ENCODE peak calls at places on chromosomes 3 and 15, in five cellular contexts. One of them, this sample, is unnamed.

GRCh38 chr15:59958288-59958687 is 45.8 kb upstream of the FOXB1 start:
- DNase-seq in fibroblast of mammary gland: no peak
- DNase-seq in BJ: no peak
- DNase-seq in anterior cingulate cortex: no peak
- DNase-seq in PC-3: no peak
- DNase-seq in this sample: no peak

GRCh38 chr3:117628896-117629295 is 919.3 kb downstream of the TUSC7 start:
- DNase-seq in fibroblast of mammary gland: peak
- DNase-seq in BJ: peak
- DNase-seq in anterior cingulate cortex: no peak
- DNase-seq in PC-3: peak
- DNase-seq in this sample: no peak

GRCh38 chr15:96160800-96161199 is 169.7 kb upstream of the NR2F2 start:
- DNase-seq in fibroblast of mammary gland: no peak
- DNase-seq in BJ: no peak
- DNase-seq in anterior cingulate cortex: no peak
- DNase-seq in PC-3: no peak
- DNase-seq in this sample: no peak

GRCh38 chr3:132563409-132564074 is 33.5 kb upstream of the ACKR4 start:
- DNase-seq in fibroblast of mammary gland: no peak
- DNase-seq in BJ: peak
- DNase-seq in anterior cingulate cortex: no peak
- DNase-seq in PC-3: no peak
- DNase-seq in this sample: no peak

GRCh38 chr3:52532517-52532837 is 1.2 kb downstream of the NT5DC2 start:
- DNase-seq in fibroblast of mammary gland: peak
- DNase-seq in BJ: no peak
- DNase-seq in anterior cingulate cortex: no peak
- DNase-seq in PC-3: peak
- DNase-seq in this sample: no peak

GRCh38 chr3:172007065-172007370 is 32.4 kb upstream of the FNDC3B start:
- DNase-seq in fibroblast of mammary gland: no peak
- DNase-seq in BJ: no peak
- DNase-seq in anterior cingulate cortex: no peak
- DNase-seq in PC-3: no peak
- DNase-seq in this sample: no peak

GRCh38 chr3:158084661-158085060 is 21.6 kb downstream of the SHOX2 start:
- DNase-seq in fibroblast of mammary gland: no peak
- DNase-seq in BJ: no peak
- DNase-seq in anterior cingulate cortex: no peak
- DNase-seq in PC-3: no peak
- DNase-seq in this sample: no peak

GRCh38 chr3:128794788-128795649 is 69.0 kb downstream of the RAB7A start:
- DNase-seq in fibroblast of mammary gland: peak
- DNase-seq in BJ: no peak
- DNase-seq in anterior cingulate cortex: peak
- DNase-seq in PC-3: peak
- DNase-seq in this sample: peak

GRCh38 chr3:189324538-189325138 is 152.9 kb downstream of the TPRG1 start:
- DNase-seq in fibroblast of mammary gland: peak
- DNase-seq in BJ: peak
- DNase-seq in anterior cingulate cortex: no peak
- DNase-seq in PC-3: peak
- DNase-seq in this sample: no peak

GRCh38 chr3:138842483-138843188 is 7.9 kb upstream of the PIK3CB start:
- DNase-seq in fibroblast of mammary gland: no peak
- DNase-seq in BJ: no peak
- DNase-seq in anterior cingulate cortex: no peak
- DNase-seq in PC-3: no peak
- DNase-seq in this sample: no peak

GRCh38 chr3:9893739-9894138 is 3.3 kb downstream of the JAGN1 start:
- DNase-seq in fibroblast of mammary gland: no peak
- DNase-seq in BJ: no peak
- DNase-seq in anterior cingulate cortex: no peak
- DNase-seq in PC-3: no peak
- DNase-seq in this sample: no peak

GRCh38 chr3:177576754-177577153 is 379.5 kb upstream of the TBL1XR1 start:
- DNase-seq in fibroblast of mammary gland: no peak
- DNase-seq in BJ: no peak
- DNase-seq in anterior cingulate cortex: no peak
- DNase-seq in PC-3: no peak
- DNase-seq in this sample: no peak

GRCh38 chr3:50237754-50238548 is 1.9 kb downstream of the GNAI2 start:
- DNase-seq in fibroblast of mammary gland: peak
- DNase-seq in BJ: peak
- DNase-seq in anterior cingulate cortex: peak
- DNase-seq in PC-3: peak
- DNase-seq in this sample: peak

GRCh38 chr15:99604865-99605264 is 39.1 kb downstream of the MEF2A start:
- DNase-seq in fibroblast of mammary gland: no peak
- DNase-seq in BJ: no peak
- DNase-seq in anterior cingulate cortex: no peak
- DNase-seq in PC-3: no peak
- DNase-seq in this sample: no peak

GRCh38 chr3:52820741-52821140 is 9.7 kb downstream of the ITIH4 start:
- DNase-seq in fibroblast of mammary gland: peak
- DNase-seq in BJ: no peak
- DNase-seq in anterior cingulate cortex: no peak
- DNase-seq in PC-3: peak
- DNase-seq in this sample: no peak

GRCh38 chr15:62740141-62741004 is 302.2 kb upstream of the TPM1 start:
- DNase-seq in fibroblast of mammary gland: no peak
- DNase-seq in BJ: no peak
- DNase-seq in anterior cingulate cortex: peak
- DNase-seq in PC-3: no peak
- DNase-seq in this sample: no peak

GRCh38 chr3:184737641-184738518 is 26.0 kb upstream of the MAGEF1 start:
- DNase-seq in fibroblast of mammary gland: peak
- DNase-seq in BJ: no peak
- DNase-seq in anterior cingulate cortex: peak
- DNase-seq in PC-3: peak
- DNase-seq in this sample: no peak

GRCh38 chr3:128442070-128442469 is 24.6 kb downstream of the DNAJB8 start:
- DNase-seq in fibroblast of mammary gland: no peak
- DNase-seq in BJ: no peak
- DNase-seq in anterior cingulate cortex: no peak
- DNase-seq in PC-3: no peak
- DNase-seq in this sample: no peak

GRCh38 chr3:14344351-14344750 is 58.1 kb upstream of the SLC6A6 start:
- DNase-seq in fibroblast of mammary gland: no peak
- DNase-seq in BJ: no peak
- DNase-seq in anterior cingulate cortex: no peak
- DNase-seq in PC-3: no peak
- DNase-seq in this sample: no peak

GRCh38 chr3:31369637-31370036 is 163.1 kb upstream of the STT3B start:
- DNase-seq in fibroblast of mammary gland: peak
- DNase-seq in BJ: no peak
- DNase-seq in anterior cingulate cortex: no peak
- DNase-seq in PC-3: peak
- DNase-seq in this sample: no peak

GRCh38 chr15:69472575-69472974 is 20.0 kb downstream of the RPLP1 start:
- DNase-seq in fibroblast of mammary gland: no peak
- DNase-seq in BJ: no peak
- DNase-seq in anterior cingulate cortex: no peak
- DNase-seq in PC-3: no peak
- DNase-seq in this sample: no peak

GRCh38 chr15:67542192-67542461 is 376 bp upstream of the MAP2K5 start:
- DNase-seq in fibroblast of mammary gland: no peak
- DNase-seq in BJ: no peak
- DNase-seq in anterior cingulate cortex: no peak
- DNase-seq in PC-3: peak
- DNase-seq in this sample: no peak

GRCh38 chr3:29201609-29202008 is 79.3 kb upstream of the RBMS3 start:
- DNase-seq in fibroblast of mammary gland: no peak
- DNase-seq in BJ: no peak
- DNase-seq in anterior cingulate cortex: no peak
- DNase-seq in PC-3: no peak
- DNase-seq in this sample: no peak

GRCh38 chr3:185280572-185281365 is 26.9 kb upstream of the EHHADH start:
- DNase-seq in fibroblast of mammary gland: peak
- DNase-seq in BJ: no peak
- DNase-seq in anterior cingulate cortex: no peak
- DNase-seq in PC-3: peak
- DNase-seq in this sample: no peak

GRCh38 chr3:14472471-14473351 is 67.4 kb downstream of the GRIP2 start:
- DNase-seq in fibroblast of mammary gland: peak
- DNase-seq in BJ: peak
- DNase-seq in anterior cingulate cortex: no peak
- DNase-seq in PC-3: peak
- DNase-seq in this sample: no peak

GRCh38 chr3:188350956-188351355 is 197.0 kb downstream of the LPP start:
- DNase-seq in fibroblast of mammary gland: no peak
- DNase-seq in BJ: no peak
- DNase-seq in anterior cingulate cortex: no peak
- DNase-seq in PC-3: no peak
- DNase-seq in this sample: no peak

GRCh38 chr15:62306851-62307504 is 141.9 kb upstream of the C2CD4B start:
- DNase-seq in fibroblast of mammary gland: peak
- DNase-seq in BJ: no peak
- DNase-seq in anterior cingulate cortex: peak
- DNase-seq in PC-3: peak
- DNase-seq in this sample: peak

GRCh38 chr15:49330166-49330565 is 92.9 kb upstream of the FGF7 start:
- DNase-seq in fibroblast of mammary gland: peak
- DNase-seq in BJ: no peak
- DNase-seq in anterior cingulate cortex: no peak
- DNase-seq in PC-3: no peak
- DNase-seq in this sample: no peak

GRCh38 chr3:73115806-73116205 is 54.3 kb downstream of the EBLN2 start:
- DNase-seq in fibroblast of mammary gland: no peak
- DNase-seq in BJ: no peak
- DNase-seq in anterior cingulate cortex: no peak
- DNase-seq in PC-3: no peak
- DNase-seq in this sample: no peak

GRCh38 chr3:127158614-127159221 is 34.2 kb upstream of the PRR23E start:
- DNase-seq in fibroblast of mammary gland: no peak
- DNase-seq in BJ: no peak
- DNase-seq in anterior cingulate cortex: no peak
- DNase-seq in PC-3: peak
- DNase-seq in this sample: no peak